ENCODE peak calls at places on chromosomes 12 and 14, in seven cellular contexts. K is upper lobe of right lung; S is A549; C is natural killer cell; Y is T-helper 17 cell; Z is HepG2; H is activated T-cell treated with anti-CD3 and anti-CD28 coated beads, Interleukin-2, amount 50 U/mL, for 4 hours. W is an unnamed sample.

GRCh38 chr12:31324845-31325523 is 966 bp downstream of the SINHCAF start:
- ATAC-seq in K (peak; percentile 36), S (peak; percentile 40), C (peak; percentile 6), Y (no peak), Z (peak; percentile 55), H (peak; percentile 4), W (peak; percentile 28)

GRCh38 chr12:26017484-26018211 is 59.2 kb downstream of the RASSF8 start:
- ATAC-seq in K (peak; percentile 65), S (peak; percentile 59), C (no peak), Y (no peak), Z (peak; percentile 58), H (no peak), W (no peak)

GRCh38 chr14:95023886-95024285 is 133.4 kb downstream of the DICER1 start:
- ATAC-seq in K (no peak), S (no peak), C (no peak), Y (no peak), Z (no peak), H (no peak), W (no peak)

GRCh38 chr14:64654931-64655330 is 49.3 kb upstream of the PLEKHG3 start:
- ATAC-seq in K (peak; percentile 75), S (no peak), C (no peak), Y (no peak), Z (peak; percentile 22), H (no peak), W (no peak)

GRCh38 chr12:52524898-52525591 is 4.9 kb upstream of the KRT5 start:
- ATAC-seq in K (no peak), S (no peak), C (no peak), Y (no peak), Z (no peak), H (no peak), W (peak; percentile 2)

GRCh38 chr12:100790558-100790957 is 4.0 kb upstream of the ANO4 start:
- ATAC-seq in K (no peak), S (no peak), C (no peak), Y (no peak), Z (no peak), H (no peak), W (no peak)

GRCh38 chr12:14239935-14240872 is 125.3 kb upstream of the ATF7IP start:
- ATAC-seq in K (peak; percentile 63), S (no peak), C (peak; percentile 42), Y (peak; percentile 67), Z (no peak), H (peak; percentile 20), W (peak; percentile 86)

GRCh38 chr12:64571346-64571745 is 38.9 kb upstream of the RASSF3 start:
- ATAC-seq in K (no peak), S (no peak), C (no peak), Y (no peak), Z (no peak), H (no peak), W (no peak)

GRCh38 chr14:87233266-87233665 is 759.7 kb downstream of the GALC start:
- ATAC-seq in K (no peak), S (no peak), C (no peak), Y (no peak), Z (no peak), H (no peak), W (no peak)

GRCh38 chr14:100820945-100821344 is 5.0 kb upstream of the MEG3 start:
- ATAC-seq in K (no peak), S (no peak), C (no peak), Y (no peak), Z (peak; percentile 13), H (no peak), W (no peak)

GRCh38 chr14:103122578-103123127 is 608 bp upstream of the TNFAIP2 start:
- ATAC-seq in K (no peak), S (peak; percentile 36), C (peak; percentile 8), Y (no peak), Z (no peak), H (peak; percentile 42), W (no peak)

GRCh38 chr12:15728118-15728598 is 61.0 kb downstream of the EPS8 start:
- ATAC-seq in K (no peak), S (peak; percentile 52), C (no peak), Y (no peak), Z (no peak), H (no peak), W (peak; percentile 37)

GRCh38 chr12:53427905-53428594 is 4.4 kb downstream of the AMHR2 start:
- ATAC-seq in K (no peak), S (peak; percentile 96), C (no peak), Y (no peak), Z (no peak), H (peak; percentile 100), W (peak; percentile 98)

GRCh38 chr12:103742349-103742784 is 98.7 kb downstream of the NT5DC3 start:
- ATAC-seq in K (peak; percentile 31), S (peak; percentile 36), C (no peak), Y (no peak), Z (no peak), H (no peak), W (peak; percentile 58)